ENCODE peak calls at places on chromosomes 13 and 19, in four cellular contexts. G is H9, H is OCI-M1, C is BE2C. R is an unnamed sample.

GRCh38 chr19:32859591-32859990 is 10.0 kb downstream of the SLC7A9 start:
- DNase-seq in H (no peak), G (no peak), C (no peak), R (no peak)

GRCh38 chr13:21483748-21484147 is 24.6 kb upstream of the ZDHHC20 start:
- DNase-seq in C (no peak), G (no peak), H (no peak), R (no peak)

GRCh38 chr19:18294467-18294864 is 13.0 kb upstream of the JUND start:
- DNase-seq in H (no peak), G (peak), C (peak), R (peak)

GRCh38 chr19:44855606-44856005 is 9.5 kb downstream of the NECTIN2 start:
- DNase-seq in C (no peak), H (no peak), G (no peak), R (no peak)

GRCh38 chr19:51750381-51751124 is 1.1 kb downstream of the FPR1 start:
- DNase-seq in C (no peak), G (no peak), H (no peak), R (no peak)

GRCh38 chr19:41376241-41376997 is at the start of gene TMEM91:
- DNase-seq in G (peak), H (no peak), C (peak), R (peak)

GRCh38 chr13:114067886-114068722 is 64.3 kb downstream of the RASA3 start:
- DNase-seq in H (no peak), G (no peak), C (no peak), R (no peak)

GRCh38 chr19:17555929-17556813 is 722 bp downstream of the COLGALT1 start:
- DNase-seq in G (peak), C (peak), H (peak), R (peak)

GRCh38 chr13:18943721-18944391 is 237.8 kb downstream of the TUBA3C start:
- DNase-seq in G (no peak), H (no peak), C (no peak), R (no peak)

GRCh38 chr19:42606660-42607351 is 12.1 kb upstream of the CEACAM8 start:
- DNase-seq in C (peak), H (peak), G (peak), R (peak)